ENCODE peak calls at places on chromosomes 5 and 9, in nine cellular contexts. I is tibial artery; O is MG63; C is brain microvascular endothelial cell; V is stomach; N is naive thymus-derived CD4-positive, alpha-beta T cell; X is endothelial cell of umbilical vein; P is CD4-positive, alpha-beta T cell; Z is body of pancreas. W is an unnamed sample.
A peak's percentile ranks its signal among the peaks of the same experiment; 100 is the strongest.

GRCh38 chr5:78005021-78005785 is 229.1 kb upstream of the TBCA start:
- DNase-seq in I (no peak), O (no peak), C (peak; percentile 38), V (no peak), N (no peak), X (peak; percentile 47), P (no peak), Z (no peak), W (no peak)

GRCh38 chr9:134475051-134475790 is 149.0 kb downstream of the RXRA start:
- DNase-seq in I (peak; percentile 90), O (peak; percentile 94), C (peak; percentile 64), V (peak; percentile 56), N (peak; percentile 41), X (peak; percentile 72), P (no peak), Z (peak; percentile 34), W (no peak)

GRCh38 chr9:77533678-77534077 is 114.4 kb downstream of the GNA14 start:
- DNase-seq in I (no peak), O (no peak), C (no peak), V (no peak), N (no peak), X (no peak), P (no peak), Z (no peak), W (no peak)

GRCh38 chr5:172940242-172941066 is 18.8 kb upstream of the RPL26L1 start:
- DNase-seq in I (no peak), O (no peak), C (no peak), V (no peak), N (no peak), X (no peak), P (no peak), Z (no peak), W (no peak)

GRCh38 chr9:17064558-17064957 is 70.3 kb upstream of the CNTLN start:
- DNase-seq in I (no peak), O (no peak), C (no peak), V (no peak), N (no peak), X (no peak), P (no peak), Z (no peak), W (no peak)

GRCh38 chr9:93209097-93209496 is 25.2 kb downstream of the WNK2 start:
- DNase-seq in I (no peak), O (no peak), C (no peak), V (no peak), N (no peak), X (no peak), P (no peak), Z (peak; percentile 79), W (no peak)

GRCh38 chr5:33848554-33848953 is 43.2 kb downstream of the ADAMTS12 start:
- DNase-seq in I (no peak), O (no peak), C (no peak), V (no peak), N (no peak), X (no peak), P (no peak), Z (no peak), W (no peak)

GRCh38 chr9:10479172-10479571 is 133.6 kb downstream of the PTPRD start:
- DNase-seq in I (no peak), O (no peak), C (peak; percentile 16), V (no peak), N (no peak), X (no peak), P (no peak), Z (no peak), W (no peak)

GRCh38 chr5:35924950-35925722 is 13.3 kb downstream of the CAPSL start:
- DNase-seq in I (no peak), O (peak; percentile 77), C (peak; percentile 67), V (peak; percentile 51), N (peak; percentile 77), X (peak; percentile 51), P (peak; percentile 77), Z (peak; percentile 44), W (peak; percentile 30)

GRCh38 chr5:73135429-73136276 is 15.3 kb downstream of the TMEM171 start:
- DNase-seq in I (no peak), O (peak; percentile 25), C (peak; percentile 24), V (no peak), N (no peak), X (peak; percentile 16), P (no peak), Z (no peak), W (peak; percentile 18)

GRCh38 chr9:109558718-109559151 is 60.6 kb upstream of the PTPN3 start:
- DNase-seq in I (no peak), O (no peak), C (no peak), V (no peak), N (no peak), X (no peak), P (no peak), Z (peak; percentile 38), W (no peak)

GRCh38 chr5:176899296-176899891 is at the start of gene HK3:
- DNase-seq in I (no peak), O (no peak), C (no peak), V (no peak), N (no peak), X (peak; percentile 22), P (no peak), Z (no peak), W (no peak)

GRCh38 chr5:167549763-167550162 is 741.7 kb upstream of the WWC1 start:
- DNase-seq in I (no peak), O (no peak), C (no peak), V (no peak), N (no peak), X (no peak), P (no peak), Z (no peak), W (no peak)

GRCh38 chr9:131545003-131545785 is at the start of gene PRRT1B:
- DNase-seq in I (no peak), O (no peak), C (no peak), V (peak; percentile 94), N (no peak), X (no peak), P (no peak), Z (peak; percentile 96), W (no peak)

GRCh38 chr5:38455797-38456330 is 100.6 kb downstream of the LIFR start:
- DNase-seq in I (no peak), O (no peak), C (no peak), V (no peak), N (no peak), X (no peak), P (no peak), Z (no peak), W (no peak)

GRCh38 chr5:133709074-133709676 is 96.8 kb upstream of the FSTL4 start:
- DNase-seq in I (no peak), O (peak; percentile 49), C (no peak), V (no peak), N (no peak), X (peak; percentile 6), P (no peak), Z (no peak), W (no peak)

GRCh38 chr9:85349046-85349445 is 392.7 kb downstream of the AGTPBP1 start:
- DNase-seq in I (no peak), O (no peak), C (no peak), V (no peak), N (no peak), X (no peak), P (no peak), Z (no peak), W (no peak)

GRCh38 chr5:142466195-142466951 is 141.6 kb upstream of the SPRY4 start:
- DNase-seq in I (no peak), O (peak; percentile 79), C (peak; percentile 20), V (no peak), N (no peak), X (peak; percentile 34), P (no peak), Z (no peak), W (no peak)

GRCh38 chr5:14017904-14018303 is 73.4 kb upstream of the DNAH5 start:
- DNase-seq in I (no peak), O (no peak), C (no peak), V (no peak), N (no peak), X (no peak), P (no peak), Z (no peak), W (no peak)

GRCh38 chr9:81141952-81142351 is 547.4 kb downstream of the TLE1 start:
- DNase-seq in I (no peak), O (no peak), C (no peak), V (no peak), N (no peak), X (no peak), P (no peak), Z (no peak), W (no peak)

GRCh38 chr9:23829580-23830458 is 3.8 kb upstream of the ELAVL2 start:
- DNase-seq in I (no peak), O (no peak), C (no peak), V (no peak), N (no peak), X (peak; percentile 20), P (no peak), Z (no peak), W (no peak)

GRCh38 chr5:1552469-1553255 is 28.9 kb upstream of the LPCAT1 start:
- DNase-seq in I (peak; percentile 78), O (peak; percentile 95), C (no peak), V (no peak), N (no peak), X (no peak), P (no peak), Z (no peak), W (no peak)

GRCh38 chr9:130029591-130029990 is 13.4 kb downstream of the FNBP1 start:
- DNase-seq in I (no peak), O (no peak), C (no peak), V (no peak), N (no peak), X (no peak), P (no peak), Z (no peak), W (no peak)
- H3K27me3 ChIP-seq in I (no peaks in the 10 kb centered on the region), O (no peaks in the 10 kb centered on the region), C (no peaks in the 10 kb centered on the region), V (no peaks in the 10 kb centered on the region), N (no peaks in the 10 kb centered on the region), X (no peaks in the 10 kb centered on the region), P (no peaks in the 10 kb centered on the region), Z (no peaks in the 10 kb centered on the region), W (no peaks in the 10 kb centered on the region)

DNA sequence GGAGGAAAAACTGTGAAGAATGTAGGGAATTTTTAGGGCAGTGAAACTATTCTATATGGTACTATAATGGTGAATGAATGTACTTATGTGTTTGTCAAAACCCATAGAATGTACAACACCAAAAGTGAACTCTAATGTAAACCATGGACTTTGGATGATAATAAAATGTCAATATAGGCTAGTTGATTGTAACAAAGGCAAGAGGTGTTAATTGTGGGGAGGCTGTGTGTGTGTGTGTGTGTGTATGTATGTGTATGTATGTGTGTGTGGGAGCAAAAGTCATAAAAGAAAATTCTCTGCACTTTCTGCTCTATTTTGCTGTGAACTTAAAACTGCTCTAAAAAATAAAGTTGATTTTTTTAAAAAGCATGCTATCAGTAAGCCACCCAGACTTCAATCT is 10.9 kb upstream of the STOM start:
- DNase-seq in I (no peak), O (no peak), C (no peak), V (no peak), N (no peak), X (no peak), P (no peak), Z (no peak), W (no peak)
- H3K27me3 ChIP-seq in I (no peaks in the 10 kb centered on the region), O (no peaks in the 10 kb centered on the region), C (no peaks in the 10 kb centered on the region), V (no peaks in the 10 kb centered on the region), N (no peaks in the 10 kb centered on the region), X (no peaks in the 10 kb centered on the region), P (no peaks in the 10 kb centered on the region), Z (no peaks in the 10 kb centered on the region), W (no peaks in the 10 kb centered on the region)

GRCh38 chr5:532521-533242 is 8.4 kb upstream of the SLC9A3 start:
- DNase-seq in I (no peak), O (no peak), C (no peak), V (no peak), N (no peak), X (no peak), P (no peak), Z (no peak), W (no peak)
- H3K27me3 ChIP-seq in I (peaks cover 88% of the 10 kb centered on the region), O (peaks cover 27% of the 10 kb centered on the region), C (peaks cover 50% of the 10 kb centered on the region), V (peaks cover 47% of the 10 kb centered on the region), N (no peaks in the 10 kb centered on the region), X (peaks cover 13% of the 10 kb centered on the region), P (peaks cover 52% of the 10 kb centered on the region), Z (peaks cover 9% of the 10 kb centered on the region), W (peaks cover 52% of the 10 kb centered on the region)

GRCh38 chr5:174721522-174722432 is 2.6 kb upstream of the MSX2 start:
- DNase-seq in I (no peak), O (no peak), C (no peak), V (no peak), N (no peak), X (no peak), P (no peak), Z (no peak), W (no peak)
- H3K27me3 ChIP-seq in I (peaks cover 48% of the 10 kb centered on the region), O (peaks cover 38% of the 10 kb centered on the region), C (peaks cover 43% of the 10 kb centered on the region), V (peaks cover 87% of the 10 kb centered on the region), N (no peaks in the 10 kb centered on the region), X (peaks cover 41% of the 10 kb centered on the region), P (peaks cover 88% of the 10 kb centered on the region), Z (peaks cover 52% of the 10 kb centered on the region), W (peaks cover 69% of the 10 kb centered on the region)

W was measured in AG04450.